ENCODE peak calls at places on chromosome 20, in seven cellular contexts. J, X, G, N, R, W and O are unnamed samples.

GRCh38 chr20:51156796-51157119 is 133.9 kb upstream of the KCNG1 start:
- DNase-seq in J (no peak), X (peak), G (no peak), N (no peak), R (no peak), W (no peak), O (no peak)

GRCh38 chr20:52242237-52243230 is 51.0 kb upstream of the ZFP64 start:
- DNase-seq in J (no peak), X (no peak), G (peak), N (peak), R (peak), W (peak), O (no peak)

GRCh38 chr20:41135187-41135887 is 2.0 kb upstream of the PLCG1 start:
- DNase-seq in J (no peak), X (no peak), G (peak), N (peak), R (peak), W (peak), O (peak)

GRCh38 chr20:21510414-21510971 is 3.4 kb downstream of the NKX2-2 start:
- DNase-seq in J (no peak), X (no peak), G (no peak), N (no peak), R (no peak), W (no peak), O (no peak)

GRCh38 chr20:37986873-37987601 is 46.2 kb downstream of the TTI1 start:
- DNase-seq in J (no peak), X (peak), G (no peak), N (peak), R (no peak), W (no peak), O (no peak)

GRCh38 chr20:13199279-13199678 is 21.8 kb upstream of the ISM1 start:
- DNase-seq in J (no peak), X (no peak), G (no peak), N (no peak), R (no peak), W (no peak), O (no peak)

GRCh38 chr20:33808388-33808787 is 2.8 kb upstream of the CHMP4B start:
- DNase-seq in J (no peak), X (no peak), G (no peak), N (no peak), R (no peak), W (no peak), O (no peak)

GRCh38 chr20:47638851-47639250 is 137.2 kb downstream of the NCOA3 start:
- DNase-seq in J (no peak), X (no peak), G (no peak), N (no peak), R (no peak), W (no peak), O (no peak)

GRCh38 chr20:1664911-1665310 is 7.3 kb upstream of the SIRPG start:
- DNase-seq in J (no peak), X (no peak), G (no peak), N (no peak), R (no peak), W (no peak), O (peak)

GRCh38 chr20:36461600-36462439 is 79.5 kb upstream of the MYL9 start:
- DNase-seq in J (peak), X (no peak), G (peak), N (peak), R (peak), W (peak), O (peak)

GRCh38 chr20:1335961-1336698 is 7.2 kb upstream of the SDCBP2 start:
- DNase-seq in J (peak), X (peak), G (no peak), N (no peak), R (no peak), W (no peak), O (no peak)

GRCh38 chr20:50762435-50763201 is 31.2 kb downstream of the PARD6B start:
- DNase-seq in J (peak), X (peak), G (no peak), N (peak), R (peak), W (no peak), O (no peak)

GRCh38 chr20:51801220-51801991 is 915 bp downstream of the SALL4 start:
- DNase-seq in J (no peak), X (no peak), G (no peak), N (no peak), R (peak), W (peak), O (no peak)

GRCh38 chr20:56817780-56818675 is 188.9 kb downstream of the TFAP2C start:
- DNase-seq in J (no peak), X (no peak), G (no peak), N (no peak), R (no peak), W (no peak), O (no peak)

GRCh38 chr20:46268662-46269061 is 39.6 kb downstream of the CDH22 start:
- DNase-seq in J (no peak), X (no peak), G (no peak), N (no peak), R (no peak), W (no peak), O (no peak)
- H3K4me3 ChIP-seq in J (no peak), X (no peak), G (no peak), N (no peak), R (no peak), W (no peak), O (no peak)

DNA sequence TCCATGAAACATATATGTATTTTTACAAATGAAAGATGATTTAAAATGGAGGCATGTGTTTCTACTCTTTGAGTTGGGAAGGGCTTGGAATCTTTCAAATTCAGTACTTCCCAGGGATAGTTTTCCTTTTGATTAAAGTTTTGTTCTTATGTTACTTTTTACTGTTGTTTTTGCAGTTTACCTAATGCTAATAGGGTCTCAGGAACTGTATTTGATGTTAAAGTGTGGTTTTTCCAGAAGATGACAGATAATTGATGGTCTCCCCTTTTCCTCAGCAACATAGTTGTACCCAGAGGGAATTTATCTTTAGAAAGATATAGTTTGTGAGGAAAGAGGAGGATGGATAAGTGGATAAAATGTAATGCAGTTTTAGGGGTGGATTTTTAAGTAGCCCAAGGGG is 42.1 kb downstream of the GNAS start:
- DNase-seq in J (no peak), X (no peak), G (no peak), N (no peak), R (no peak), W (no peak), O (no peak)
- H3K4me3 ChIP-seq in J (no peak), X (peak), G (peak), N (peak), R (peak), W (peak), O (no peak)

GRCh38 chr20:31516166-31516565 is 1.9 kb downstream of the HM13 start:
- DNase-seq in J (no peak), X (no peak), G (no peak), N (no peak), R (no peak), W (no peak), O (no peak)
- H3K4me3 ChIP-seq in J (no peak), X (peak), G (peak), N (peak), R (peak), W (peak), O (peak)

DNA sequence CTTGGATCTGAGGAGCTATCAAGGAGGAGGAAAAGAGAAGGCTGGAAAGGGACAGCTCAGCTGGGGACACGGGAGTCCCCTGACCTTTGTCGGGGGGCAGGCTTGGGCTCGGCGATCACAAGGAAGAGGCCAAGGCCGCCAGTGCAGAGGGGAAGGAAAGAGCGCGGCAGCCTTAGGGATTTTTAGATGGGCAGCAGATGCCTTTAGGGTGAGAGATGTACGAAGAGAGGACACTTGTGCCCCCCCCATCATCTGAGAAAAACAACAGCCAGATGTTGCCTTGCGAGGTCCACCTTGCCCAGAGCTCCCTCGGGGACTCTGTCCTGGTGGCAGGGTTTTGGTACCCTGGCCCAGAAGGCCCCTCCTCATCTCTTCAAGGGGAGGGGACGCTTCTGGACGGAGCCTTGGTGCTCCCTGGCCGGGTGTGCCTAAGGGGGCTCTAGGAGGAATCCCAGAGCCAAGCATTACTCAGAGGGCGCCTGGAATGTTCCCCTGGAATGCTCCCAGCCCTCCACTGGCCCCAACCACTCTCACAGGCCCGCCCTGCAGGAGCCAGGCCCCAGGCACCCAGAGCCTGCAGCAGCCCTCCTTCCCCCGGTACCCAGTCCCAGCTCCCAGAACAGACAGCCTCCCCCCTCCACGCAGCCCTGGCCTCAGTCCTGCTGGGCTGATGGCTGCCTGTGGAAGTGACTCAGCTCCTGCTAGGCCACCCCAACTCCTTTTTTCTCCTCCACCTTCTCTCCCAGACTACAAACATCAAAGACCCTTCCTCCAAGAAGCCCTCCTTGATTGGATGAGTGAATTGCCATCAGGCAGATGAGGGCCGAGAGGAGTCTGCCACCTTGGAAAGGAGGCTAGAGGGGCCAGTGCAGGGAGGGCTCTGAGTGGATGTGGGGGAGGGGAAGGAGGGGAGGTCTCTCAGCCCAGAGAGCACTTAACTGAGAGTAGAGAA is 1.8 kb downstream of the ADAM33 start:
- DNase-seq in J (peak), X (no peak), G (no peak), N (peak), R (peak), W (peak), O (no peak)
- H3K4me3 ChIP-seq in J (no peak), X (peak), G (no peak), N (peak), R (no peak), W (peak), O (no peak)